ENCODE peak calls at places on chromosomes 12 and 14, in four cellular contexts. X, I, V and Q are unnamed samples.

GRCh38 chr12:32435921-32436710 is 36.8 kb downstream of the FGD4 start:
- DNase-seq in X (no peak), I (no peak), V (peak; percentile 17), Q (no peak)

GRCh38 chr12:14216405-14217294 is 148.8 kb upstream of the ATF7IP start:
- DNase-seq in X (no peak), I (no peak), V (peak; percentile 41), Q (no peak)

GRCh38 chr14:77301103-77301502 is 19.6 kb downstream of the POMT2 start:
- DNase-seq in X (peak; percentile 63), I (no peak), V (peak; percentile 91), Q (no peak)

GRCh38 chr14:103204852-103205540 is 81.7 kb downstream of the TNFAIP2 start:
- DNase-seq in X (no peak), I (no peak), V (peak; percentile 6), Q (no peak)

GRCh38 chr12:16330554-16330953 is 16.9 kb upstream of the MGST1 start:
- DNase-seq in X (no peak), I (no peak), V (no peak), Q (no peak)

GRCh38 chr14:49972199-49972671 is 79.4 kb downstream of the ARF6 start:
- DNase-seq in X (no peak), I (peak; percentile 32), V (peak; percentile 92), Q (no peak)

GRCh38 chr12:97561321-97562230 is 99.0 kb downstream of the RMST start:
- DNase-seq in X (no peak), I (no peak), V (no peak), Q (no peak)

GRCh38 chr12:113862570-113863454 is 103.3 kb downstream of the RBM19 start:
- DNase-seq in X (peak; percentile 79), I (peak; percentile 87), V (peak; percentile 72), Q (no peak)

GRCh38 chr12:13203028-13203922 is 6.7 kb downstream of the EMP1 start:
- DNase-seq in X (no peak), I (no peak), V (peak; percentile 65), Q (no peak)

GRCh38 chr12:57461326-57461903 is 1.8 kb downstream of the GLI1 start:
- DNase-seq in X (no peak), I (no peak), V (peak; percentile 73), Q (no peak)

GRCh38 chr12:110641512-110641911 is 27.6 kb downstream of the TCTN1 start:
- DNase-seq in X (no peak), I (no peak), V (peak; percentile 31), Q (no peak)

GRCh38 chr14:104249092-104249491 is 110.7 kb downstream of the KIF26A start:
- DNase-seq in X (no peak), I (no peak), V (no peak), Q (no peak)

GRCh38 chr12:71848212-71848611 is 8.7 kb downstream of the TBC1D15 start:
- DNase-seq in X (no peak), I (no peak), V (no peak), Q (no peak)

GRCh38 chr12:67377021-67377420 is 107.9 kb downstream of the CAND1 start:
- DNase-seq in X (no peak), I (no peak), V (no peak), Q (no peak)

GRCh38 chr12:121669525-121669908 is at the start of gene MORN3:
- DNase-seq in X (no peak), I (no peak), V (no peak), Q (no peak)

GRCh38 chr12:117092511-117092780 is 6.8 kb downstream of the TESC start:
- DNase-seq in X (no peak), I (no peak), V (no peak), Q (no peak)

GRCh38 chr12:117089463-117089862 is 9.8 kb downstream of the TESC start:
- DNase-seq in X (no peak), I (no peak), V (no peak), Q (no peak)

GRCh38 chr12:117091758-117092510 is 7.3 kb downstream of the TESC start:
- DNase-seq in X (no peak), I (no peak), V (no peak), Q (no peak)

GRCh38 chr12:117090816-117091711 is 8.2 kb downstream of the TESC start:
- DNase-seq in X (no peak), I (no peak), V (no peak), Q (peak; percentile 15)

DNA sequence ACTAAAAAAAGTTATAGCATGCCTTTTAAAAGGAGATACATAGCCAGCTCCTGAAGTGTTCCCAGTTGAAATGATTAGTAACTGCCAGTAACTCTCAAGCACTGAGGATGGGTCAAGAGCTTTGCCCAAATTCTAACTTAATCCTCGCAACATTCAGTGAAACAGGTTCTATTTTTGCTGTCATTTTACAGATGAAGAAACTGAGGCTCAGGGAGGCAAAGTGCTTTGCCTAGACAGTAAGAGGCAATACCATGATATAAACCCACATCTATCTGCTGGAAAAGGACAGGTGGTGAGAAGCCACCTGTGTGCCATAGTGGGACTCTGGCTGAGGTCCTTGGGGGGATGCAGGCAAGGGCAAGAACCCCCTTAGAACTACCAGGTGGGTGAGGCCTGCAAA is 8.8 kb downstream of the TESC start:
- DNase-seq in X (no peak), I (no peak), V (no peak), Q (no peak)
- H3K4me3 ChIP-seq in X (no peak overlapping the region), I (no peak overlapping the region), V (no peak overlapping the region), Q (no peak overlapping the region)

GRCh38 chr12:6938353-6939186 is 5.0 kb upstream of the RNU7-1 start:
- DNase-seq in X (no peak), I (no peak), V (no peak), Q (no peak)
- H3K4me3 ChIP-seq in X (peak overlapping the region; percentile 61), I (peak overlapping the region; percentile 30), V (peak overlapping the region; percentile 65), Q (peak overlapping the region; percentile 68)

GRCh38 chr14:60153996-60154395 is 11.2 kb downstream of the DHRS7 start:
- DNase-seq in X (no peak), I (no peak), V (no peak), Q (no peak)
- H3K4me3 ChIP-seq in X (no peak overlapping the region), I (no peak overlapping the region), V (no peak overlapping the region), Q (no peak overlapping the region)

DNA sequence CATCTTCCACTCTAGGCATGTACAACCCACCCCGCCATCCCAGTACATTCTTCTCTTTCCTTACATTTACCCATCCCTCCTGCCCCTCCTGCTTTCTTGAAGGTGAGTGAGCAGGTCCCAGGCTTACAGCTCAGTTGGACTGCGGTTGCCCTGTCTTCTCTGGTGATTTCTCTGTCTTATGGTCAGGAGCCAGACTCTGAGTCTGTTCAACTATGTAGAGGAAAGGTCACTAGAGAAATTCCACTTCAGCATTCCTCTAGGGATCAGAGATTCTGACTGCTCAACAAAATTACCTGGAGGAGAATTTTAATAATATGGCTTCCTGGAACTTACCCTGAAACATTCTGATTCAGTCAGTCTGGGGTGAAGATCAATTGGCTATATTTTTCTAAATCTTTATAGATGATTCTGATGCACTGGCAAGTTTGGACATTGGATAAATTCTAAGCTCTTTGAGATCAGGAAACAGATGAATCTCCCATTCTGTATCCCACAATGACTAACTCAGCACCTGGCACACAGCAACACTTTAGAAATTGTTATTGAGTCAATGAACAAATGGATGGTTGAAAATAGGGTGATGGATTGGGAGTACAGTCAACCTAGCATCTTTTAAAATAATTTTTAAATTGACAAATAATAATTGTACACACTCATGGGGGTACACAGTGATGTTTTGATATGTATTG is 128.6 kb upstream of the HIF1A start:
- DNase-seq in X (no peak), I (no peak), V (peak; percentile 62), Q (no peak)
- H3K4me3 ChIP-seq in X (no peak overlapping the region), I (no peak overlapping the region), V (no peak overlapping the region), Q (no peak overlapping the region)

DNA sequence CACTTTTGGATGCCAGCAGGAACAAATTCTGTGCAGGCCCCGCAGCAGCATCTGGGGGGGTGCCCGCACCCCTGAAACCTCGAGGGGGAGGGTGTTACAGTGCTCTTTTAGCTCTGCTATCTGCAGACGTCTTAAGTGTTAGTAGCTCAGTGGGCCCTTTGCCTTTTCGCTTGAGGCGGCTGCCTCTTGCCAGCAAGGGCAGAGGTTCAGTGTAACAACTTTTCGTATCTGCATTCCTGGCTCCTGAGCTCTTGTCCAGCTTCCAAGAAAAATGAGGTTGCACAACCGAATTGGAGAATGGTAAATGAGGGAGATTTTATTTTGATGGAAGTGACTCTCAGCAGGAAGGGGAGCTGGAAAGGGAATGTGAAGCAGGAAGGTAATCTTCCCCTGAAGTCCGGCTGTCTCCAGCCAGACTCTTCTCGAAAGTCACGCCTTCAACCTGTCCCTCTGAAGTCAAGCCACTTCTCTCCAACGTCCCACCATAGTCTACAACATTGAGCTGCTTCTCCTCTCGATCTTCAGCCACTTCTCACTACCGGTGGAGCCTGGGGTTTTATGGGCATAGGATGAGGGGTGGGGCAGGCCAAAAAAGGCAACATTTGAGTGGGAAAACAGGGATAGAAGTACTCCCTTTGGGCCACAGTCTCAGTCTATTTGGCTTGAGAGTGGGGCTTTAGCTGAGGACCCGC is 17.8 kb downstream of the TAS2R50 start:
- DNase-seq in X (peak; percentile 26), I (no peak), V (peak; percentile 82), Q (peak; percentile 26)
- H3K4me3 ChIP-seq in X (no peak overlapping the region), I (no peak overlapping the region), V (no peak overlapping the region), Q (no peak overlapping the region)

GRCh38 chr12:101855364-101855884 is 22.0 kb upstream of the DRAM1 start:
- DNase-seq in X (no peak), I (no peak), V (peak; percentile 49), Q (no peak)
- H3K4me3 ChIP-seq in X (no peak overlapping the region), I (no peak overlapping the region), V (no peak overlapping the region), Q (no peak overlapping the region)

DNA sequence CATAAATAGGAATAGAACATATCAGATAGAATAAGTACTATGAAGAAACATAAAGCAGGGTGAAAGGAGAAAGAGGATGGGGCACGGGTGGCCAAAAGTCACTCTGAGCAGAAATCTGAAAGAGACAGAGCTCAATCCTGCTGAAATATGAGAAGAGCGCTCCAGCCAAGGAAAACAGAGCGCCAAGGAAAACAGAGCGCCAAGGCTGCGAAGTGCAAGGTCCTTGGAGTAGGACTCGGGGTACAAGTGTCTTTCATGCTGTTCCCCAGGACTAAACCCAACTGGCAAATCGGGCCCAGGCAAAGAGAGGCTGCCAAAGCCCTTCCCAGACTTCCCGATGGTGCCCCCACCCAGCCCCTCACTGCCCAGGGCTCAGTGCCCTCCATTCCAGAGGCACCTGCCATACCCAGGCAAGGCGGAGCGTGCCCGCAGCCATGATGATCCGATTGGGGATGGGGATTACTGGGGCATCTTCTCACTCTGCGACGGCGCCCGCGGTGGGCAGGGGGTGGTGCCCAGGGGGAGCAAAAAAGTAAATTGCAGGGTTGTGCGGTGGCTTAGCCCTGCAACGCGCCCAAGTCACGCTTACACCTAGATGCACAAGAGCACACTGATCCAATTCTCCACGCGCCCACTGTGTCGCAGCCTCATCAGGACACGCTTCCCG is 1.7 kb downstream of the LTBP2 start:
- DNase-seq in X (no peak), I (no peak), V (no peak), Q (no peak)
- H3K4me3 ChIP-seq in X (peak overlapping the region; percentile 75), I (no peak overlapping the region), V (peak overlapping the region; percentile 64), Q (peak overlapping the region; percentile 75)

GRCh38 chr12:123319273-123319672 is 45.4 kb downstream of the SBNO1 start:
- DNase-seq in X (no peak), I (no peak), V (no peak), Q (no peak)

DNA sequence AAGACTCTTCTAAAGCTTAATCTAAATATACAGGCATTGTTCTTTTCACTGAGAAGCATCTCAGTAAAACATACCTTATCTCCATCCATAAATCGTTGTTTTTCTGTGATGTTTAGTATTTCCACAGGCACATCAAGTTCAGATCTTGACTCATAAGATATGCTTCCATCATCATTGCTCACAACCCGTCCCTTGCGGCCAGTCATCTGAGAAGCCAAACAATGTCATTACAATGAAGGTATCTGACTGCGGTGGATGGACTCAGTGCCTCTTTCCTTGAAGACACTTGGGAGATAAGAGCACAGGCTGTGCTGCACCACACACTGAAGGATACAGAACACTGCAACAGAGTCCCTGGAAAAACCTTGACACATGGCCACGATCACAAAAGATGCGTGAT is 44.8 kb downstream of the SBNO1 start:
- DNase-seq in X (no peak), I (no peak), V (no peak), Q (no peak)
- H3K4me3 ChIP-seq in X (no peak overlapping the region), I (no peak overlapping the region), V (no peak overlapping the region), Q (no peak overlapping the region)